ENCODE peak calls at places on chromosomes 3 and 15, in eight cellular contexts. P is stimulated activated naive CD4-positive, alpha-beta T cell; V is T1000; A is GM04504; E is NCI-H446; Y is iris pigment epithelial cell; S is AG10803; Z is A549. D is an unnamed sample.

GRCh38 chr3:129793947-129794318 is 99.6 kb downstream of the TMCC1 start:
- DNase-seq in E (no peak), V (no peak), S (no peak), Z (no peak), Y (no peak), P (no peak), A (no peak), D (peak)

GRCh38 chr15:63605816-63606215 is 8.6 kb downstream of the FBXL22 start:
- DNase-seq in V (no peak), E (no peak), Z (no peak), A (no peak), Y (no peak), P (peak), S (no peak), D (peak)

GRCh38 chr3:18189651-18190050 is 235.5 kb downstream of the SATB1 start:
- DNase-seq in V (no peak), P (no peak), E (no peak), A (peak), S (peak), Y (peak), Z (no peak), D (no peak)

GRCh38 chr3:146218880-146219866 is 31.7 kb downstream of the PLSCR4 start:
- DNase-seq in Z (peak), P (peak), S (peak), E (peak), Y (peak), A (no peak), V (no peak), D (no peak)

GRCh38 chr3:12756185-12756584 is 2.9 kb downstream of the TMEM40 start:
- DNase-seq in P (no peak), V (no peak), S (no peak), A (no peak), E (no peak), Z (no peak), Y (no peak), D (no peak)

GRCh38 chr3:164208026-164208425 is 870.3 kb downstream of the SI start:
- DNase-seq in S (no peak), A (no peak), P (no peak), Y (peak), V (no peak), E (no peak), Z (no peak), D (no peak)

GRCh38 chr3:144055604-144056003 is 84.0 kb downstream of the DIPK2A start:
- DNase-seq in Z (no peak), A (no peak), V (no peak), S (peak), P (no peak), Y (peak), E (no peak), D (no peak)

GRCh38 chr15:38647683-38648082 is 83.1 kb upstream of the RASGRP1 start:
- DNase-seq in E (no peak), V (no peak), Z (peak), Y (peak), S (peak), P (no peak), A (no peak), D (no peak)

GRCh38 chr15:70453238-70453637 is 310.1 kb downstream of the UACA start:
- DNase-seq in A (no peak), E (no peak), P (no peak), V (no peak), Y (no peak), Z (no peak), S (no peak), D (no peak)